ENCODE peak calls at places on chromosomes 11 and 22, in six cellular contexts. D, R, V, I, E and H are unnamed samples.

GRCh38 chr11:23539556-23539955 is 679.3 kb upstream of the CCDC179 start:
- DNase-seq in R (no peak), D (no peak), V (no peak), E (no peak), I (no peak), H (no peak)

GRCh38 chr11:124474079-124474478 is 28.6 kb upstream of the OR8B8 start:
- DNase-seq in I (no peak), D (no peak), R (no peak), V (no peak), E (no peak), H (no peak)

GRCh38 chr22:43433904-43434600 is 22.2 kb downstream of the MPPED1 start:
- DNase-seq in E (no peak), D (no peak), R (no peak), V (no peak), I (no peak), H (no peak)

GRCh38 chr11:113261709-113262475 is 52.5 kb upstream of the TTC12 start:
- DNase-seq in D (no peak), V (peak), E (no peak), I (no peak), R (no peak), H (no peak)

GRCh38 chr11:8271106-8271886 is 7.6 kb upstream of the LMO1 start:
- DNase-seq in V (no peak), R (no peak), E (no peak), D (peak), I (no peak), H (no peak)

GRCh38 chr11:31643831-31644230 is 134.3 kb downstream of the ELP4 start:
- DNase-seq in R (no peak), D (no peak), I (no peak), E (no peak), V (no peak), H (no peak)

GRCh38 chr11:70464509-70465361 is 66.4 kb downstream of the CTTN start:
- DNase-seq in I (no peak), V (no peak), D (no peak), R (no peak), E (no peak), H (no peak)

GRCh38 chr11:10899542-10899830 is 41.6 kb upstream of the ZBED5 start:
- DNase-seq in I (no peak), V (no peak), D (peak), E (no peak), R (no peak), H (peak)

GRCh38 chr11:75771646-75772410 is 3.2 kb downstream of the DGAT2 start:
- DNase-seq in D (peak), V (peak), E (no peak), I (no peak), R (no peak), H (no peak)

GRCh38 chr22:40703731-40704130 is 24.4 kb downstream of the MCHR1 start:
- DNase-seq in D (no peak), E (no peak), R (no peak), V (no peak), I (no peak), H (no peak)

GRCh38 chr22:42805998-42806481 is 51.0 kb downstream of the ARFGAP3 start:
- DNase-seq in R (no peak), I (no peak), V (no peak), D (no peak), E (no peak), H (no peak)

GRCh38 chr11:73469401-73469800 is 93.2 kb downstream of the RELT start:
- DNase-seq in D (no peak), R (no peak), I (no peak), E (no peak), V (no peak), H (no peak)

GRCh38 chr11:110356769-110357671 is 60.6 kb upstream of the RDX start:
- DNase-seq in I (no peak), D (no peak), R (no peak), E (no peak), V (peak), H (peak)

GRCh38 chr22:44201556-44202129 is 20.9 kb downstream of the PARVG start:
- DNase-seq in V (no peak), I (no peak), R (no peak), D (no peak), E (no peak), H (no peak)

GRCh38 chr11:76599041-76600013 is 71.2 kb downstream of the LRRC32 start:
- DNase-seq in D (no peak), V (no peak), I (no peak), E (peak), R (no peak), H (no peak)

GRCh38 chr11:83613767-83614121 is 327.6 kb upstream of the CCDC90B start:
- DNase-seq in R (no peak), I (no peak), D (no peak), V (no peak), E (no peak), H (no peak)

GRCh38 chr22:25347752-25348102 is 128.3 kb downstream of the CRYBB2 start:
- DNase-seq in E (no peak), V (no peak), I (no peak), R (no peak), D (no peak), H (no peak)

GRCh38 chr11:38476808-38477565 is 1879.0 kb upstream of the RAG2 start:
- DNase-seq in E (no peak), D (no peak), R (no peak), V (no peak), I (no peak), H (no peak)

GRCh38 chr11:10302294-10302743 is 2.6 kb upstream of the ADM start:
- DNase-seq in I (no peak), R (no peak), D (no peak), E (no peak), V (peak), H (no peak)

GRCh38 chr11:132430352-132431091 is 1060.1 kb downstream of the NTM start:
- DNase-seq in I (no peak), R (no peak), E (no peak), V (peak), D (no peak), H (no peak)

GRCh38 chr11:8237453-8237852 is 26.2 kb downstream of the LMO1 start:
- DNase-seq in E (no peak), V (no peak), R (no peak), D (peak), I (no peak), H (no peak)

GRCh38 chr11:118679483-118679882 is at the start of gene TREH:
- DNase-seq in D (no peak), E (no peak), V (no peak), R (no peak), I (no peak), H (peak)

GRCh38 chr11:15670520-15671070 is 555.9 kb downstream of the INSC start:
- DNase-seq in E (no peak), V (no peak), R (no peak), I (no peak), D (no peak), H (no peak)

GRCh38 chr11:73114835-73115220 is 27.3 kb downstream of the FCHSD2 start:
- DNase-seq in I (no peak), E (no peak), V (no peak), D (no peak), R (no peak), H (no peak)

GRCh38 chr11:121461843-121462242 is 9.1 kb upstream of the SORL1-AS1 start:
- DNase-seq in V (no peak), D (no peak), R (no peak), E (no peak), I (no peak), H (no peak)

GRCh38 chr11:94473177-94473799 is 20.4 kb downstream of the MRE11 start:
- DNase-seq in D (no peak), V (no peak), E (peak), I (no peak), R (no peak), H (no peak)

GRCh38 chr11:80816966-80817365 is 1376.1 kb upstream of the TENM4 start:
- DNase-seq in E (no peak), V (no peak), I (no peak), D (no peak), R (no peak), H (no peak)

GRCh38 chr11:92642146-92642919 is 327.1 kb upstream of the MTNR1B start:
- DNase-seq in R (no peak), D (no peak), I (no peak), E (no peak), V (no peak), H (no peak)

GRCh38 chr11:44899959-44900358 is 50.7 kb downstream of the TP53I11 start:
- DNase-seq in V (peak), I (no peak), R (peak), D (no peak), E (peak), H (peak)

GRCh38 chr22:30004101-30004500 is 76.2 kb upstream of the HORMAD2 start:
- DNase-seq in D (no peak), E (no peak), R (no peak), I (no peak), V (no peak), H (no peak)

GRCh38 chr22:20571078-20571503 is 63.7 kb downstream of the MED15 start:
- DNase-seq in I (no peak), D (no peak), E (no peak), V (no peak), R (no peak), H (no peak)

GRCh38 chr11:89168396-89168795 is 9.3 kb upstream of the TYR start:
- DNase-seq in D (no peak), E (no peak), V (no peak), R (no peak), I (no peak), H (no peak)